ENCODE peak calls at places on chromosomes 4 and X, in seven cellular contexts. One of them, this sample, is unnamed.

GRCh38 chr4:140150636-140150885 is 3.4 kb downstream of the MAML3 start:
- DNase-seq in cardiac muscle cell: no peak
- DNase-seq in GM23248: no peak
- DNase-seq in SJCRH30: no peak
- DNase-seq in naive thymus-derived CD4-positive, alpha-beta T cell: no peak
- DNase-seq in mammary epithelial cell: peak
- DNase-seq in upper lobe of left lung: peak
- DNase-seq in this sample: no peak

GRCh38 chrX:31871989-31872388 is 800.1 kb upstream of the FTHL17 start:
- DNase-seq in cardiac muscle cell: peak
- DNase-seq in GM23248: no peak
- DNase-seq in upper lobe of left lung: no peak
- DNase-seq in naive thymus-derived CD4-positive, alpha-beta T cell: no peak
- DNase-seq in mammary epithelial cell: no peak
- DNase-seq in SJCRH30: no peak
- DNase-seq in this sample: no peak

GRCh38 chrX:96538104-96538725 is 146.4 kb upstream of the DIAPH2 start:
- DNase-seq in naive thymus-derived CD4-positive, alpha-beta T cell: no peak
- DNase-seq in upper lobe of left lung: no peak
- DNase-seq in cardiac muscle cell: no peak
- DNase-seq in mammary epithelial cell: peak
- DNase-seq in SJCRH30: no peak
- DNase-seq in GM23248: no peak
- DNase-seq in this sample: peak

GRCh38 chrX:147911192-147912022 is at the start of gene FMR1:
- DNase-seq in cardiac muscle cell: peak
- DNase-seq in naive thymus-derived CD4-positive, alpha-beta T cell: peak
- DNase-seq in GM23248: peak
- DNase-seq in SJCRH30: peak
- DNase-seq in upper lobe of left lung: peak
- DNase-seq in mammary epithelial cell: peak
- DNase-seq in this sample: peak

GRCh38 chr4:128658214-128658621 is 151.3 kb upstream of the JADE1 start:
- DNase-seq in upper lobe of left lung: no peak
- DNase-seq in cardiac muscle cell: no peak
- DNase-seq in naive thymus-derived CD4-positive, alpha-beta T cell: no peak
- DNase-seq in SJCRH30: no peak
- DNase-seq in mammary epithelial cell: no peak
- DNase-seq in GM23248: peak
- DNase-seq in this sample: peak

GRCh38 chr4:155703486-155704227 is 37.0 kb downstream of the GUCY1A1 start:
- DNase-seq in GM23248: peak
- DNase-seq in SJCRH30: no peak
- DNase-seq in upper lobe of left lung: no peak
- DNase-seq in naive thymus-derived CD4-positive, alpha-beta T cell: no peak
- DNase-seq in cardiac muscle cell: no peak
- DNase-seq in mammary epithelial cell: peak
- DNase-seq in this sample: no peak

GRCh38 chrX:51641421-51642021 is 22.8 kb upstream of the CENPVL3 start:
- DNase-seq in cardiac muscle cell: peak
- DNase-seq in GM23248: peak
- DNase-seq in mammary epithelial cell: peak
- DNase-seq in SJCRH30: peak
- DNase-seq in upper lobe of left lung: no peak
- DNase-seq in naive thymus-derived CD4-positive, alpha-beta T cell: peak
- DNase-seq in this sample: peak

GRCh38 chr4:55437356-55437796 is 41.6 kb downstream of the TMEM165 start:
- DNase-seq in GM23248: peak
- DNase-seq in mammary epithelial cell: no peak
- DNase-seq in SJCRH30: no peak
- DNase-seq in cardiac muscle cell: no peak
- DNase-seq in naive thymus-derived CD4-positive, alpha-beta T cell: no peak
- DNase-seq in upper lobe of left lung: no peak
- DNase-seq in this sample: no peak

GRCh38 chr4:118803253-118803652 is 32.7 kb downstream of the SEC24D start:
- DNase-seq in naive thymus-derived CD4-positive, alpha-beta T cell: no peak
- DNase-seq in cardiac muscle cell: no peak
- DNase-seq in SJCRH30: no peak
- DNase-seq in mammary epithelial cell: no peak
- DNase-seq in GM23248: no peak
- DNase-seq in upper lobe of left lung: no peak
- DNase-seq in this sample: no peak

GRCh38 chr4:121139533-121140222 is 24.4 kb downstream of the TNIP3 start:
- DNase-seq in naive thymus-derived CD4-positive, alpha-beta T cell: peak
- DNase-seq in mammary epithelial cell: no peak
- DNase-seq in cardiac muscle cell: no peak
- DNase-seq in upper lobe of left lung: no peak
- DNase-seq in GM23248: peak
- DNase-seq in SJCRH30: peak
- DNase-seq in this sample: peak

GRCh38 chr4:74109894-74110605 is 11.1 kb upstream of the CXCL2 start:
- DNase-seq in SJCRH30: no peak
- DNase-seq in upper lobe of left lung: no peak
- DNase-seq in naive thymus-derived CD4-positive, alpha-beta T cell: no peak
- DNase-seq in GM23248: peak
- DNase-seq in mammary epithelial cell: peak
- DNase-seq in cardiac muscle cell: no peak
- DNase-seq in this sample: peak

GRCh38 chrX:17464196-17464595 is 89.2 kb downstream of the NHS start:
- DNase-seq in naive thymus-derived CD4-positive, alpha-beta T cell: no peak
- DNase-seq in mammary epithelial cell: peak
- DNase-seq in upper lobe of left lung: no peak
- DNase-seq in GM23248: peak
- DNase-seq in cardiac muscle cell: no peak
- DNase-seq in SJCRH30: no peak
- DNase-seq in this sample: peak

GRCh38 chrX:17459596-17459995 is 84.6 kb downstream of the NHS start:
- DNase-seq in GM23248: peak
- DNase-seq in naive thymus-derived CD4-positive, alpha-beta T cell: no peak
- DNase-seq in mammary epithelial cell: peak
- DNase-seq in upper lobe of left lung: no peak
- DNase-seq in cardiac muscle cell: no peak
- DNase-seq in SJCRH30: peak
- DNase-seq in this sample: peak

GRCh38 chrX:17471121-17471520 is 96.1 kb downstream of the NHS start:
- DNase-seq in upper lobe of left lung: no peak
- DNase-seq in cardiac muscle cell: no peak
- DNase-seq in naive thymus-derived CD4-positive, alpha-beta T cell: no peak
- DNase-seq in GM23248: no peak
- DNase-seq in mammary epithelial cell: no peak
- DNase-seq in SJCRH30: no peak
- DNase-seq in this sample: no peak

GRCh38 chrX:17470136-17470535 is 95.1 kb downstream of the NHS start:
- DNase-seq in GM23248: peak
- DNase-seq in SJCRH30: no peak
- DNase-seq in mammary epithelial cell: peak
- DNase-seq in naive thymus-derived CD4-positive, alpha-beta T cell: no peak
- DNase-seq in cardiac muscle cell: no peak
- DNase-seq in upper lobe of left lung: no peak
- DNase-seq in this sample: no peak

DNA sequence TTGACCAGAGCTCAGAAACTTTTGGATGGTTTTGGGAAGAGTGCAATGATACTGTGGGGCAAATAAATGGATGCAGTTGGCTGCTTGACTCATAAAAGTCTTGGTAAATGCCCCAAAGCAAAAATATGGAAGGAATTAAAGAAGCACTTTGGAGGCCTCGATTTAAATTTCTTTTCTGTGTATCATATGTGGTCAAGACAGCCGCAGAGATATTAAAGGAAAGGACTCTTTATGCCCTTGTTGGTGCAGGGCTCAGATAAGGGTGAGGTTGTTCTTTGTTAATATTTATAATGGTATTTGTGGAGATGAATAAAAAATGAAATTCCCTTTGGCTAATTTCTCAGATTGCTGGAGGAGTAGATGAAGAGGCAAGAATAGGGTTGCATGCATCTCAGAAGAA is 90.2 kb downstream of the NHS start:
- DNase-seq in mammary epithelial cell: no peak
- DNase-seq in SJCRH30: no peak
- DNase-seq in upper lobe of left lung: no peak
- DNase-seq in GM23248: peak
- DNase-seq in cardiac muscle cell: no peak
- DNase-seq in naive thymus-derived CD4-positive, alpha-beta T cell: no peak
- DNase-seq in this sample: no peak
- H3K4me3 ChIP-seq in mammary epithelial cell: no peak
- H3K4me3 ChIP-seq in SJCRH30: no peak
- H3K4me3 ChIP-seq in upper lobe of left lung: no peak
- H3K4me3 ChIP-seq in GM23248: no peak
- H3K4me3 ChIP-seq in cardiac muscle cell: no peak
- H3K4me3 ChIP-seq in naive thymus-derived CD4-positive, alpha-beta T cell: no peak
- H3K4me3 ChIP-seq in this sample: no peak

GRCh38 chrX:39491548-39492297 is 606.0 kb downstream of the BCOR start:
- DNase-seq in naive thymus-derived CD4-positive, alpha-beta T cell: peak
- DNase-seq in cardiac muscle cell: no peak
- DNase-seq in upper lobe of left lung: no peak
- DNase-seq in SJCRH30: no peak
- DNase-seq in GM23248: no peak
- DNase-seq in mammary epithelial cell: no peak
- DNase-seq in this sample: no peak
- H3K4me3 ChIP-seq in naive thymus-derived CD4-positive, alpha-beta T cell: peak
- H3K4me3 ChIP-seq in cardiac muscle cell: no peak
- H3K4me3 ChIP-seq in upper lobe of left lung: no peak
- H3K4me3 ChIP-seq in SJCRH30: no peak
- H3K4me3 ChIP-seq in GM23248: no peak
- H3K4me3 ChIP-seq in mammary epithelial cell: no peak
- H3K4me3 ChIP-seq in this sample: no peak

GRCh38 chr4:112514079-112514448 is 1.9 kb downstream of the NEUROG2 start:
- DNase-seq in GM23248: no peak
- DNase-seq in cardiac muscle cell: no peak
- DNase-seq in upper lobe of left lung: no peak
- DNase-seq in mammary epithelial cell: no peak
- DNase-seq in naive thymus-derived CD4-positive, alpha-beta T cell: no peak
- DNase-seq in SJCRH30: no peak
- DNase-seq in this sample: no peak

GRCh38 chr4:112511294-112512118 is 4.5 kb downstream of the NEUROG2 start:
- DNase-seq in mammary epithelial cell: no peak
- DNase-seq in upper lobe of left lung: no peak
- DNase-seq in GM23248: no peak
- DNase-seq in SJCRH30: no peak
- DNase-seq in naive thymus-derived CD4-positive, alpha-beta T cell: no peak
- DNase-seq in cardiac muscle cell: no peak
- DNase-seq in this sample: no peak

GRCh38 chr4:112510191-112510467 is 5.9 kb downstream of the NEUROG2 start:
- DNase-seq in GM23248: no peak
- DNase-seq in upper lobe of left lung: no peak
- DNase-seq in mammary epithelial cell: no peak
- DNase-seq in naive thymus-derived CD4-positive, alpha-beta T cell: no peak
- DNase-seq in cardiac muscle cell: no peak
- DNase-seq in SJCRH30: no peak
- DNase-seq in this sample: no peak

GRCh38 chr4:112510468-112511293 is 5.3 kb downstream of the NEUROG2 start:
- DNase-seq in SJCRH30: no peak
- DNase-seq in GM23248: no peak
- DNase-seq in upper lobe of left lung: no peak
- DNase-seq in naive thymus-derived CD4-positive, alpha-beta T cell: no peak
- DNase-seq in cardiac muscle cell: no peak
- DNase-seq in mammary epithelial cell: no peak
- DNase-seq in this sample: no peak

GRCh38 chr4:112509243-112510190 is 6.5 kb downstream of the NEUROG2 start:
- DNase-seq in mammary epithelial cell: no peak
- DNase-seq in SJCRH30: no peak
- DNase-seq in upper lobe of left lung: no peak
- DNase-seq in GM23248: peak
- DNase-seq in naive thymus-derived CD4-positive, alpha-beta T cell: no peak
- DNase-seq in cardiac muscle cell: no peak
- DNase-seq in this sample: peak
- H3K4me3 ChIP-seq in mammary epithelial cell: peak
- H3K4me3 ChIP-seq in SJCRH30: no peak
- H3K4me3 ChIP-seq in upper lobe of left lung: no peak
- H3K4me3 ChIP-seq in GM23248: peak
- H3K4me3 ChIP-seq in naive thymus-derived CD4-positive, alpha-beta T cell: no peak
- H3K4me3 ChIP-seq in cardiac muscle cell: no peak
- H3K4me3 ChIP-seq in this sample: peak

GRCh38 chrX:40177489-40177888 is 79.7 kb upstream of the BCOR start:
- DNase-seq in mammary epithelial cell: no peak
- DNase-seq in cardiac muscle cell: no peak
- DNase-seq in naive thymus-derived CD4-positive, alpha-beta T cell: no peak
- DNase-seq in SJCRH30: no peak
- DNase-seq in upper lobe of left lung: no peak
- DNase-seq in GM23248: no peak
- DNase-seq in this sample: no peak
- H3K4me3 ChIP-seq in mammary epithelial cell: no peak
- H3K4me3 ChIP-seq in cardiac muscle cell: peak
- H3K4me3 ChIP-seq in naive thymus-derived CD4-positive, alpha-beta T cell: peak
- H3K4me3 ChIP-seq in SJCRH30: peak
- H3K4me3 ChIP-seq in upper lobe of left lung: no peak
- H3K4me3 ChIP-seq in GM23248: no peak
- H3K4me3 ChIP-seq in this sample: no peak

DNA sequence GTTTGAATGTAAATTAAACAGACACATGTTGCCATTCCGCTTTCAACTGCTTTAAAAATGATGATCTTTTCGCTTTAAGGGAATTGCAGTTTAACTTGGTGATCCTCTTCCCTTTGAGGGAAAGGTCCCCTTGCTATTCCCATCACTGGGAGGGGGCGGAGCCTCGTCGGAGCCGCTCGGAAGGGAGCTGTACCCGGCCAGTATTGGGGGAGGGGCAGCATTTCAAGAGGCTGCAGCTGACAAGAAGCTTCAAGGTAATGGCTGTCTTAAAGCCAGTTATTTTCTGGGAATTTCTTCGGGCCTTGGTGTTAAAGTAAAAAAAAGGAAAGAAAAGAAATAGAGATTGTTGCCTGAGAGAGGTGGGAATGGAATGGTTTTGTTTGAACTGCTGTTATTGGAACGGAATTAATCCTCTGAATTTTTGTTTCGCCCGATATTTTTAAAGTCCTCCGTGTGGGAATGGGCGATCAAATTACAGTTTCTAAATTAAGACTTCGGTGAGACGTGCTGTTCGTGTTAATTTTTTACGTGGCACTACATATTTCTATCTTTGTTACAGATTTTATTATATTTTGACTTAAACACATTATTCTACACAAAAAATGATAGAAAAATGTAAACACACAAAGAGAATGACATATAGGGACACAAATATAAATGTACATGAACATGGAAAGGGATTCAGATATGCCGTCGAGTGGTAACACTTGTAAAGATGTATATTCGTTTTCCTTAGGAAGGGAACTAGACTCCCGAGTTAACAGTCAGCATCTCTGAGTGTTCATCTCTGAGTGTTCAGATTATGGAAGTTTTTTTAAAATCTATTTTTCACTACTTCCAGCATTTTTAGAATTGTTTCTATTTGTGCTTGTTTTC is 9.2 kb downstream of the PWWP3B start:
- DNase-seq in cardiac muscle cell: peak
- DNase-seq in upper lobe of left lung: no peak
- DNase-seq in naive thymus-derived CD4-positive, alpha-beta T cell: no peak
- DNase-seq in GM23248: no peak
- DNase-seq in SJCRH30: peak
- DNase-seq in mammary epithelial cell: no peak
- DNase-seq in this sample: no peak
- H3K4me3 ChIP-seq in cardiac muscle cell: peak
- H3K4me3 ChIP-seq in upper lobe of left lung: no peak
- H3K4me3 ChIP-seq in naive thymus-derived CD4-positive, alpha-beta T cell: no peak
- H3K4me3 ChIP-seq in GM23248: no peak
- H3K4me3 ChIP-seq in SJCRH30: peak
- H3K4me3 ChIP-seq in mammary epithelial cell: no peak
- H3K4me3 ChIP-seq in this sample: no peak

GRCh38 chr4:2819244-2820215 is 24.1 kb upstream of the ADD1 start:
- DNase-seq in mammary epithelial cell: no peak
- DNase-seq in naive thymus-derived CD4-positive, alpha-beta T cell: no peak
- DNase-seq in cardiac muscle cell: no peak
- DNase-seq in upper lobe of left lung: no peak
- DNase-seq in SJCRH30: no peak
- DNase-seq in GM23248: no peak
- DNase-seq in this sample: no peak
- H3K4me3 ChIP-seq in mammary epithelial cell: no peak
- H3K4me3 ChIP-seq in naive thymus-derived CD4-positive, alpha-beta T cell: no peak
- H3K4me3 ChIP-seq in cardiac muscle cell: no peak
- H3K4me3 ChIP-seq in upper lobe of left lung: no peak
- H3K4me3 ChIP-seq in SJCRH30: no peak
- H3K4me3 ChIP-seq in GM23248: no peak
- H3K4me3 ChIP-seq in this sample: no peak

This sample was measured in fibroblast of the aortic adventitia.